ENCODE peak calls at places on chromosome 6, in nine cellular contexts. One of them, this sample, is unnamed.

GRCh38 chr6:17207281-17207680 is 73.9 kb upstream of the RBM24 start:
- DNase-seq in tibial artery: no peak
- DNase-seq in hepatic stellate cell: no peak
- DNase-seq in aorta: no peak
- DNase-seq in GM03348: no peak
- DNase-seq in astrocyte of the cerebellum: no peak
- DNase-seq in NCI-H345: no peak
- DNase-seq in activated effector memory CD4-positive, alpha-beta T cell treated with Interleukin-2 at 50 U/mL for 16 hours: no peak
- DNase-seq in H9: no peak
- DNase-seq in this sample: no peak

GRCh38 chr6:44388876-44389275 is 1.4 kb downstream of the CDC5L start:
- DNase-seq in tibial artery: no peak
- DNase-seq in hepatic stellate cell: no peak
- DNase-seq in aorta: no peak
- DNase-seq in GM03348: no peak
- DNase-seq in astrocyte of the cerebellum: no peak
- DNase-seq in NCI-H345: no peak
- DNase-seq in activated effector memory CD4-positive, alpha-beta T cell treated with Interleukin-2 at 50 U/mL for 16 hours: no peak
- DNase-seq in H9: no peak
- DNase-seq in this sample: no peak

GRCh38 chr6:139744038-139744437 is 369.6 kb upstream of the CITED2 start:
- DNase-seq in tibial artery: no peak
- DNase-seq in hepatic stellate cell: no peak
- DNase-seq in aorta: no peak
- DNase-seq in GM03348: no peak
- DNase-seq in astrocyte of the cerebellum: no peak
- DNase-seq in NCI-H345: no peak
- DNase-seq in activated effector memory CD4-positive, alpha-beta T cell treated with Interleukin-2 at 50 U/mL for 16 hours: no peak
- DNase-seq in H9: no peak
- DNase-seq in this sample: no peak

GRCh38 chr6:42532038-42532669 is 31.7 kb upstream of the UBR2 start:
- DNase-seq in tibial artery: no peak
- DNase-seq in hepatic stellate cell: peak; percentile 53
- DNase-seq in aorta: no peak
- DNase-seq in GM03348: peak; percentile 74
- DNase-seq in astrocyte of the cerebellum: peak; percentile 57
- DNase-seq in NCI-H345: peak; percentile 49
- DNase-seq in activated effector memory CD4-positive, alpha-beta T cell treated with Interleukin-2 at 50 U/mL for 16 hours: no peak
- DNase-seq in H9: no peak
- DNase-seq in this sample: peak; percentile 46

GRCh38 chr6:39225946-39226437 is 3.3 kb downstream of the KCNK5 start:
- DNase-seq in tibial artery: no peak
- DNase-seq in hepatic stellate cell: no peak
- DNase-seq in aorta: no peak
- DNase-seq in GM03348: no peak
- DNase-seq in astrocyte of the cerebellum: no peak
- DNase-seq in NCI-H345: no peak
- DNase-seq in activated effector memory CD4-positive, alpha-beta T cell treated with Interleukin-2 at 50 U/mL for 16 hours: peak; percentile 23
- DNase-seq in H9: no peak
- DNase-seq in this sample: no peak

GRCh38 chr6:153595903-153596302 is 443.1 kb upstream of the OPRM1 start:
- DNase-seq in tibial artery: no peak
- DNase-seq in hepatic stellate cell: no peak
- DNase-seq in aorta: no peak
- DNase-seq in GM03348: no peak
- DNase-seq in astrocyte of the cerebellum: no peak
- DNase-seq in NCI-H345: no peak
- DNase-seq in activated effector memory CD4-positive, alpha-beta T cell treated with Interleukin-2 at 50 U/mL for 16 hours: no peak
- DNase-seq in H9: no peak
- DNase-seq in this sample: no peak

GRCh38 chr6:100194535-100194934 is 200.5 kb upstream of the MCHR2 start:
- DNase-seq in tibial artery: no peak
- DNase-seq in hepatic stellate cell: no peak
- DNase-seq in aorta: no peak
- DNase-seq in GM03348: peak; percentile 9
- DNase-seq in astrocyte of the cerebellum: no peak
- DNase-seq in NCI-H345: no peak
- DNase-seq in activated effector memory CD4-positive, alpha-beta T cell treated with Interleukin-2 at 50 U/mL for 16 hours: no peak
- DNase-seq in H9: no peak
- DNase-seq in this sample: no peak

GRCh38 chr6:156279306-156279969 is 497.7 kb upstream of the ARID1B start:
- DNase-seq in tibial artery: no peak
- DNase-seq in hepatic stellate cell: no peak
- DNase-seq in aorta: no peak
- DNase-seq in GM03348: no peak
- DNase-seq in astrocyte of the cerebellum: no peak
- DNase-seq in NCI-H345: peak; percentile 50
- DNase-seq in activated effector memory CD4-positive, alpha-beta T cell treated with Interleukin-2 at 50 U/mL for 16 hours: no peak
- DNase-seq in H9: no peak
- DNase-seq in this sample: no peak

GRCh38 chr6:39885691-39886090 is 48.6 kb downstream of the MOCS1 start:
- DNase-seq in tibial artery: no peak
- DNase-seq in hepatic stellate cell: no peak
- DNase-seq in aorta: no peak
- DNase-seq in GM03348: no peak
- DNase-seq in astrocyte of the cerebellum: no peak
- DNase-seq in NCI-H345: no peak
- DNase-seq in activated effector memory CD4-positive, alpha-beta T cell treated with Interleukin-2 at 50 U/mL for 16 hours: no peak
- DNase-seq in H9: no peak
- DNase-seq in this sample: no peak